ENCODE peak calls at places on chromosomes 16 and 17, in seven cellular contexts. Z is caudate nucleus, Q is A549, U is brain microvascular endothelial cell, R is RWPE1, N is IMR-90, S is OCI-LY7. G is an unnamed sample.

GRCh38 chr17:60135951-60136666 is 13.7 kb upstream of the CA4 start:
- DNase-seq in Z (no peak), Q (no peak), U (no peak), R (no peak), N (no peak), S (peak), G (no peak)

GRCh38 chr16:87317766-87318121 is 552 bp upstream of the C16orf95 start:
- DNase-seq in Z (no peak), Q (peak), U (peak), R (peak), N (peak), S (peak), G (peak)

GRCh38 chr17:76932402-76933333 is 64.5 kb downstream of the MGAT5B start:
- DNase-seq in Z (no peak), Q (no peak), U (no peak), R (no peak), N (no peak), S (no peak), G (no peak)

GRCh38 chr16:24986512-24987303 is 28.5 kb downstream of the ARHGAP17 start:
- DNase-seq in Z (no peak), Q (peak), U (peak), R (no peak), N (peak), S (no peak), G (no peak)

GRCh38 chr17:79420318-79421243 is 190.3 kb downstream of the RBFOX3 start:
- DNase-seq in Z (peak), Q (peak), U (peak), R (peak), N (no peak), S (no peak), G (no peak)

GRCh38 chr16:57945740-57946138 is 25.2 kb downstream of the CNGB1 start:
- DNase-seq in Z (no peak), Q (no peak), U (no peak), R (no peak), N (no peak), S (no peak), G (no peak)

GRCh38 chr17:21263351-21263750 is 10.1 kb upstream of the NATD1 start:
- DNase-seq in Z (no peak), Q (no peak), U (no peak), R (peak), N (peak), S (no peak), G (no peak)

GRCh38 chr16:47460755-47461597 is at the start of the genes ITFG1 and PHKB:
- DNase-seq in Z (peak), Q (peak), U (peak), R (peak), N (peak), S (peak), G (peak)

GRCh38 chr17:83053779-83054451 is 25.5 kb upstream of the METRNL start:
- DNase-seq in Z (no peak), Q (no peak), U (no peak), R (no peak), N (no peak), S (peak), G (no peak)

GRCh38 chr17:46978489-46979022 is 497 bp downstream of the RPRML start:
- DNase-seq in Z (no peak), Q (no peak), U (no peak), R (no peak), N (no peak), S (peak), G (no peak)

GRCh38 chr16:86664518-86665318 is 86.4 kb downstream of the FOXL1 start:
- DNase-seq in Z (no peak), Q (peak), U (peak), R (peak), N (peak), S (peak), G (no peak)

GRCh38 chr17:33838281-33838680 is 416.8 kb upstream of the CCL2 start:
- DNase-seq in Z (no peak), Q (no peak), U (no peak), R (peak), N (no peak), S (no peak), G (no peak)

GRCh38 chr16:1920727-1921155 is 2.5 kb upstream of the HS3ST6 start:
- DNase-seq in Z (no peak), Q (no peak), U (no peak), R (no peak), N (no peak), S (peak), G (no peak)

GRCh38 chr17:45093444-45094110 is 32.5 kb downstream of the NMT1 start:
- DNase-seq in Z (no peak), Q (no peak), U (no peak), R (no peak), N (no peak), S (no peak), G (no peak)

GRCh38 chr17:4235372-4236279 is 28.2 kb downstream of the ANKFY1 start:
- DNase-seq in Z (no peak), Q (no peak), U (peak), R (no peak), N (peak), S (no peak), G (no peak)

GRCh38 chr16:74449470-74449869 is 28.2 kb upstream of the CLEC18B start:
- DNase-seq in Z (no peak), Q (peak), U (peak), R (peak), N (peak), S (no peak), G (no peak)

GRCh38 chr17:59327891-59328290 is 3.6 kb upstream of the YPEL2 start:
- DNase-seq in Z (no peak), Q (no peak), U (no peak), R (no peak), N (no peak), S (no peak), G (no peak)

GRCh38 chr16:1538804-1539520 is 5.5 kb downstream of the TMEM204 start:
- DNase-seq in Z (no peak), Q (no peak), U (no peak), R (no peak), N (no peak), S (peak), G (no peak)

GRCh38 chr16:85810097-85810741 is 10.7 kb downstream of the COX4I1 start:
- DNase-seq in Z (no peak), Q (no peak), U (no peak), R (no peak), N (no peak), S (no peak), G (peak)

GRCh38 chr17:14622622-14623101 is 321.8 kb downstream of the HS3ST3B1 start:
- DNase-seq in Z (no peak), Q (no peak), U (no peak), R (no peak), N (no peak), S (peak), G (no peak)

GRCh38 chr16:22008215-22009142 is 568 bp downstream of the MOSMO start:
- DNase-seq in Z (no peak), Q (peak), U (no peak), R (peak), N (no peak), S (peak), G (peak)

GRCh38 chr16:78503501-78504110 is 404.2 kb downstream of the WWOX start:
- DNase-seq in Z (peak), Q (peak), U (peak), R (peak), N (peak), S (peak), G (peak)

GRCh38 chr16:15948532-15949209 is 745 bp upstream of the ABCC1 start:
- DNase-seq in Z (no peak), Q (no peak), U (no peak), R (no peak), N (no peak), S (peak), G (no peak)

GRCh38 chr17:5607946-5608345 is 23.6 kb upstream of the NLRP1 start:
- DNase-seq in Z (no peak), Q (no peak), U (no peak), R (no peak), N (no peak), S (no peak), G (no peak)

GRCh38 chr17:73387746-73388577 is 76.2 kb upstream of the CDC42EP4 start:
- DNase-seq in Z (no peak), Q (no peak), U (peak), R (no peak), N (no peak), S (no peak), G (no peak)

GRCh38 chr16:46873201-46873600 is 11.0 kb upstream of the GPT2 start:
- DNase-seq in Z (no peak), Q (no peak), U (no peak), R (no peak), N (no peak), S (no peak), G (no peak)

GRCh38 chr16:30361180-30361579 is 6.1 kb upstream of the CD2BP2 start:
- DNase-seq in Z (no peak), Q (no peak), U (no peak), R (no peak), N (no peak), S (no peak), G (no peak)

DNA sequence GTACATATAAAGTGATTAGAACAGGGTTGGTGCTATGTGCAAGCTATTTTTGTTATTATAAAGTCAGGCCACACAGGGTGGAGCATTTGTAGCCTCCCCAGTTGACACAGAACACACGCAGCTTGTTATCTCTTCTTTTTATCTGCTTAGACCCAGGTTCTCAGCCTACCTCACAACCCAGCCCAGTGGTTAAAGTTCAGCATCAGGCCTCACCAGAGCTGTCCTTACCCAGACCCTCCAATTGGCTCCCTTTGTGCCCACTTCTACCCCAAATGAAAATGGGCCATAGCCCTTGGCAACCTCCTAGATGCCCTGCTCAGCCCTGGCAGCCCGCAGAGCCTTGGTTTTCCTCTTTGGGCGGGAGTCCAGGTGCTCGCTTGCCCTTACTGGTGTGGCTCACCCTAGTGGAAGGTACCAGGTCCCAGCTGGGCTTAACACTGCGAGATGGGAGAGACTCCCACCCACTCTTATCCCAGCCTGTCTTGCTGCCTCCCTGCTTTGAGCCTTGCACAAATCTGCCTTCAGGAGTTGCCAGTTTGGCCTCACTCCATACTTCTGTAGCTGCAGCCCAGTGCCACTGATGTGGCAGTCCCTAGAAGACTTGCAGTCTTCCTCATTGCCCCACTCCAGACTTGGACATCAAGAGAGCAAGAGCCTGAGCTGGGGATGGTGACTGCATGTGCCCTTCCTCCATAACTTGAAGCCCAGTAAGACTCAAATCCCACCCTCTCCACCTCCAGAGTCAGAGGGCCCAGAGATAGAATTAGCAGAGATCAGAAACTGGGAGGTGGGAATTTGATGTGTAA is 1.2 kb upstream of the PIGS start:
- DNase-seq in Z (no peak), Q (no peak), U (no peak), R (no peak), N (no peak), S (no peak), G (no peak)
- H3K27ac ChIP-seq in Z (no peak), Q (no peak), U (no peak), R (peak), N (no peak), S (peak), G (peak)

DNA sequence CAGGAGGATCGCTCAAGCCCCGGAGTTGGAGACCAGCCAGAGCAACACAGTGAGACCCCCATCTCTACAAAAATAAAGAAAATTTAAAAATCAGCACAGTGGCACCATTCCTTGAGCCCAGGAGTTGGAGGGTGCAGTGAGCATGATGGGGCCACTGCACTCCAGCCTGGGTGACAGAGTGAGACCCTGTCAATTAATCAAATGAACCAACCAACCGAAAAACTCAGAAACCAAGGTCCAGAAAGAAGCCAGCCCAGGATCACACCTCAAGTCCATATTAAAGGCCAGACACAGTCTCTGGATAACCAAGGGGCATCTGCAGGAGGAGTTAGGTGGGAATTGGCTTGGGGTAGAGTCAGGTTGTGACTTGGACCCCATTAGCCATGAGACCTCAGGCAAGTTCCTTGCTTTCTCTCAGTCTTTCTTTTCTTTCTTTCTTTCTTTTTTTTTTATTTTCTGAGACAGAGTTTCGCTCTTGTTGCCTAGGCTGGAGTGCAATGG is 2.4 kb downstream of the HSD17B1 start:
- DNase-seq in Z (no peak), Q (no peak), U (no peak), R (no peak), N (no peak), S (no peak), G (no peak)
- H3K27ac ChIP-seq in Z (peak), Q (peak), U (peak), R (peak), N (peak), S (peak), G (peak)

GRCh38 chr17:30928584-30928983 is 6.8 kb downstream of the ADAP2 start:
- DNase-seq in Z (no peak), Q (no peak), U (no peak), R (no peak), N (no peak), S (no peak), G (no peak)

GRCh38 chr17:30933966-30934365 is 12.2 kb downstream of the ADAP2 start:
- DNase-seq in Z (no peak), Q (no peak), U (no peak), R (no peak), N (no peak), S (no peak), G (no peak)

GRCh38 chr17:30926516-30926915 is 4.8 kb downstream of the ADAP2 start:
- DNase-seq in Z (no peak), Q (no peak), U (no peak), R (no peak), N (peak), S (no peak), G (no peak)

GRCh38 chr17:30930495-30930894 is 8.8 kb downstream of the ADAP2 start:
- DNase-seq in Z (no peak), Q (no peak), U (no peak), R (no peak), N (no peak), S (no peak), G (no peak)

GRCh38 chr17:30929081-30929633 is 7.4 kb downstream of the ADAP2 start:
- DNase-seq in Z (no peak), Q (no peak), U (no peak), R (no peak), N (no peak), S (no peak), G (no peak)
- H3K27ac ChIP-seq in Z (no peak), Q (no peak), U (no peak), R (no peak), N (no peak), S (no peak), G (no peak)

GRCh38 chr17:57536289-57536688 is 208.8 kb downstream of the CCDC182 start:
- DNase-seq in Z (no peak), Q (no peak), U (no peak), R (no peak), N (no peak), S (no peak), G (no peak)

GRCh38 chr17:57535652-57536018 is 209.5 kb downstream of the CCDC182 start:
- DNase-seq in Z (no peak), Q (no peak), U (no peak), R (no peak), N (no peak), S (no peak), G (no peak)

GRCh38 chr17:57534863-57535651 is 210.0 kb downstream of the CCDC182 start:
- DNase-seq in Z (no peak), Q (no peak), U (no peak), R (no peak), N (no peak), S (no peak), G (no peak)

GRCh38 chr17:57537524-57538410 is 207.3 kb downstream of the CCDC182 start:
- DNase-seq in Z (no peak), Q (no peak), U (no peak), R (no peak), N (no peak), S (no peak), G (no peak)

GRCh38 chr17:57536789-57537523 is 208.1 kb downstream of the CCDC182 start:
- DNase-seq in Z (no peak), Q (no peak), U (no peak), R (no peak), N (no peak), S (no peak), G (no peak)
- H3K27ac ChIP-seq in Z (peak), Q (peak), U (no peak), R (no peak), N (no peak), S (no peak), G (peak)

GRCh38 chr17:67420994-67421393 is 43.9 kb downstream of the PITPNC1 start:
- DNase-seq in Z (no peak), Q (no peak), U (no peak), R (no peak), N (no peak), S (no peak), G (no peak)
- H3K27ac ChIP-seq in Z (no peak), Q (peak), U (no peak), R (peak), N (no peak), S (no peak), G (no peak)

GRCh38 chr17:41935641-41936040 is 5.2 kb downstream of the ODAD4 start:
- DNase-seq in Z (no peak), Q (no peak), U (no peak), R (no peak), N (no peak), S (no peak), G (no peak)
- H3K27ac ChIP-seq in Z (no peak), Q (no peak), U (no peak), R (no peak), N (no peak), S (no peak), G (no peak)

GRCh38 chr17:74744714-74745547 is 3.5 kb upstream of the NHERF1 start:
- DNase-seq in Z (peak), Q (peak), U (peak), R (peak), N (peak), S (peak), G (peak)
- H3K27ac ChIP-seq in Z (no peak), Q (no peak), U (no peak), R (peak), N (no peak), S (no peak), G (peak)

G was measured in dorsolateral prefrontal cortex.